ENCODE peak calls at places on chromosomes 7 and 10, in eight cellular contexts. One of them, this sample, is unnamed.

GRCh38 chr7:16594061-16594460 is 51.5 kb downstream of the ANKMY2 start:
- DNase-seq in left ventricle myocardium inferior: no peak
- DNase-seq in A549: no peak
- DNase-seq in endodermal cell: no peak
- DNase-seq in prostate gland: no peak
- DNase-seq in lower lobe of right lung: no peak
- DNase-seq in neural progenitor cell: no peak
- DNase-seq in mucosa of descending colon: no peak
- DNase-seq in this sample: peak

GRCh38 chr7:7265676-7266075 is 83.3 kb downstream of the C1GALT1 start:
- DNase-seq in neural progenitor cell: no peak
- DNase-seq in endodermal cell: no peak
- DNase-seq in prostate gland: no peak
- DNase-seq in lower lobe of right lung: no peak
- DNase-seq in A549: no peak
- DNase-seq in mucosa of descending colon: no peak
- DNase-seq in left ventricle myocardium inferior: no peak
- DNase-seq in this sample: no peak

GRCh38 chr7:128161466-128162125 is 79.5 kb upstream of the LEP start:
- DNase-seq in neural progenitor cell: no peak
- DNase-seq in left ventricle myocardium inferior: no peak
- DNase-seq in prostate gland: no peak
- DNase-seq in A549: no peak
- DNase-seq in lower lobe of right lung: no peak
- DNase-seq in mucosa of descending colon: no peak
- DNase-seq in endodermal cell: no peak
- DNase-seq in this sample: no peak

GRCh38 chr7:27223941-27224590 is 18.5 kb upstream of the EVX1 start:
- DNase-seq in mucosa of descending colon: no peak
- DNase-seq in lower lobe of right lung: no peak
- DNase-seq in left ventricle myocardium inferior: no peak
- DNase-seq in prostate gland: no peak
- DNase-seq in endodermal cell: no peak
- DNase-seq in neural progenitor cell: no peak
- DNase-seq in A549: no peak
- DNase-seq in this sample: no peak

GRCh38 chr7:19681596-19681995 is 27.2 kb downstream of the POLR1F start:
- DNase-seq in left ventricle myocardium inferior: no peak
- DNase-seq in lower lobe of right lung: no peak
- DNase-seq in A549: no peak
- DNase-seq in endodermal cell: no peak
- DNase-seq in prostate gland: no peak
- DNase-seq in neural progenitor cell: no peak
- DNase-seq in mucosa of descending colon: no peak
- DNase-seq in this sample: no peak

GRCh38 chr7:422886-423225 is 96.8 kb downstream of the PDGFA start:
- DNase-seq in prostate gland: no peak
- DNase-seq in neural progenitor cell: no peak
- DNase-seq in A549: no peak
- DNase-seq in left ventricle myocardium inferior: no peak
- DNase-seq in mucosa of descending colon: peak
- DNase-seq in endodermal cell: no peak
- DNase-seq in lower lobe of right lung: no peak
- DNase-seq in this sample: no peak

GRCh38 chr7:128322040-128322643 is 21.6 kb downstream of the RBM28 start:
- DNase-seq in A549: no peak
- DNase-seq in left ventricle myocardium inferior: no peak
- DNase-seq in neural progenitor cell: peak
- DNase-seq in lower lobe of right lung: no peak
- DNase-seq in endodermal cell: no peak
- DNase-seq in mucosa of descending colon: no peak
- DNase-seq in prostate gland: no peak
- DNase-seq in this sample: peak

GRCh38 chr10:105743343-105744056 is 1102.4 kb downstream of the SORCS3 start:
- DNase-seq in endodermal cell: no peak
- DNase-seq in neural progenitor cell: no peak
- DNase-seq in mucosa of descending colon: no peak
- DNase-seq in lower lobe of right lung: no peak
- DNase-seq in prostate gland: peak
- DNase-seq in A549: no peak
- DNase-seq in left ventricle myocardium inferior: peak
- DNase-seq in this sample: no peak

DNA sequence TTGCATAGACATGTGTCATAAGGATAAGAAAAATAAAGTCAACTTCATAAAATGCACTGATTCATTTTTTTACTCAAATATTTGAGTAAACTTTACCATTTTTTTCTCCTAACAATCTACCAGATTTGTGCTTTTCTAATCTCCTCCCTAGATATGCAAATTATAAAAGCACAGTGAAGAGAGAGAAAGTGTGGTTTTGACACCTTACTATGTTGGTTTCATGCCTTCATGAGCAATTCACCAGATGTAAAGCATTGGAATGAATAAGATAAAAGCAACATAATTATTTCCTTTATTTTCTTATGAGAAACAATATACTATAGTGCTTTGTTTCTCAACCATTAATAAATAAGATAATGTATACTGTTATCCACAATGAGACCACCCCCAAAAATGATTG is 432.5 kb upstream of the PCDH15 start:
- DNase-seq in left ventricle myocardium inferior: no peak
- DNase-seq in neural progenitor cell: no peak
- DNase-seq in endodermal cell: no peak
- DNase-seq in prostate gland: no peak
- DNase-seq in lower lobe of right lung: no peak
- DNase-seq in A549: no peak
- DNase-seq in mucosa of descending colon: no peak
- DNase-seq in this sample: no peak
- H3K4me3 ChIP-seq in left ventricle myocardium inferior: peak
- H3K4me3 ChIP-seq in neural progenitor cell: no peak
- H3K4me3 ChIP-seq in endodermal cell: no peak
- H3K4me3 ChIP-seq in prostate gland: no peak
- H3K4me3 ChIP-seq in lower lobe of right lung: peak
- H3K4me3 ChIP-seq in A549: no peak
- H3K4me3 ChIP-seq in mucosa of descending colon: no peak
- H3K4me3 ChIP-seq in this sample: no peak

DNA sequence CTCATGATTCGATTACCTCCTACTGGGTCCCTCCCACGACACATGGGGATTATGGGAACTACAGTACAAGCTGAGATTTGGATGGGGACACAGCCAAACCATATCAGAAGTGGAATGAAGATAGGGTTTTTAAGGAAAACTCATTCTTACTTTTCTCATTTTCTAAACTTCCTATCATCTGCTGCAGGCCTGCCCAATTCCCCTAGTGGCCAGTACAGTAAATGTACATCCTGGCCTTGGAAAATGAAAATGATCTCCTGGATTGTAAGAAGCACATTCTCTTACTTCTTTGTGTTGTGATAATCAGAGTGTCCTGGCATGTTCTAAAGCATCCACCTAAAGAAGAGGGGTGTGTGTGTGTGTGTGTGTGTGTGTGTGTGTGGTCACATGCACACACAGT is 421.7 kb downstream of the LRMDA start:
- DNase-seq in left ventricle myocardium inferior: no peak
- DNase-seq in lower lobe of right lung: no peak
- DNase-seq in A549: peak
- DNase-seq in neural progenitor cell: no peak
- DNase-seq in endodermal cell: no peak
- DNase-seq in mucosa of descending colon: no peak
- DNase-seq in prostate gland: no peak
- DNase-seq in this sample: no peak
- TF ChIP-seq CTCF in left ventricle myocardium inferior: peak
- TF ChIP-seq CTCF in lower lobe of right lung: no peak
- TF ChIP-seq CTCF in A549: peak
- TF ChIP-seq CTCF in neural progenitor cell: peak
- TF ChIP-seq CTCF in endodermal cell: peak
- TF ChIP-seq CTCF in mucosa of descending colon: no peak
- TF ChIP-seq CTCF in prostate gland: no peak
- TF ChIP-seq CTCF in this sample: peak

DNA sequence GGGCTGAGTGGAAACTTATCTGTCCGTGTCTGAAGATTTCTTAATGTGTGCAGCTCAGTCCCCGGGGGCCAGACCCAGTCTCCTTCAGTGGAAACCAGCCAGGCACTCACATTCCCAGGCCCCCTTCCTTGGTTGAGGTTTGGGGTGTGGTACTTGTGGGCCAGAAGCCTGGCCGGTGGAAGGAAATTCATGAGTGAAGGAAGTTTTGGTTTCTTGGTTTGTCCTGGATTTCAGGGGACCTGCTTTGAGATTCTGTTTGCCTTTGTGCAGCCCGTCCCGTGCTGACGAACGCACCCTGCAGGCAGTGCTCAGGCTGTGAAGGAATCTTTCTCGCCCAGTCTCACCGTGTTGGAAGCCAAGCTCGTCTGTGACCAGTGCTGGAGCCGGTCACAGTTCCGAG is 2.9 kb downstream of the INPP5A start:
- DNase-seq in neural progenitor cell: peak
- DNase-seq in left ventricle myocardium inferior: peak
- DNase-seq in mucosa of descending colon: peak
- DNase-seq in lower lobe of right lung: peak
- DNase-seq in prostate gland: peak
- DNase-seq in endodermal cell: no peak
- DNase-seq in A549: no peak
- DNase-seq in this sample: no peak
- H3K4me3 ChIP-seq in neural progenitor cell: no peak
- H3K4me3 ChIP-seq in left ventricle myocardium inferior: peak
- H3K4me3 ChIP-seq in mucosa of descending colon: no peak
- H3K4me3 ChIP-seq in lower lobe of right lung: peak
- H3K4me3 ChIP-seq in prostate gland: no peak
- H3K4me3 ChIP-seq in endodermal cell: no peak
- H3K4me3 ChIP-seq in A549: no peak
- H3K4me3 ChIP-seq in this sample: peak

DNA sequence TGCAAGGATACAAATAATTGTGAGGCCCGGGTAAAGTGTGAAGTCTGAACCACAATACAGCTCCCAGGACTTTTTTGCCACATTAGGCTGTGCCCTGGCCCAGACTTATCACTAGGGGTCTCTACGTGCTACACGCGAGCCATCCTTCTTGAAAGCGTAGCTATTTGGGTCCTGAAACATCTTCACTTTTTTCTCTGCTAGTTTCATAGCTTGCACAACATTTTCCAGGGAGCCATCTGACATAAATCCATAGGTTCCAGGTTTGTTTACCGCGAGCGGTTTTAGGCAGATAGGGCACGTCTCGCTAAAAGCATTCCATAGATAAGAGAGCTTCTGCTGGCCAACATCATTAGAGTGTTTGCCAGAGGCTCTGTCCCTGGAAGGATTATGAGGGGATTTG is 226.5 kb downstream of the RPS24 start:
- DNase-seq in endodermal cell: no peak
- DNase-seq in mucosa of descending colon: no peak
- DNase-seq in left ventricle myocardium inferior: no peak
- DNase-seq in lower lobe of right lung: no peak
- DNase-seq in A549: no peak
- DNase-seq in neural progenitor cell: no peak
- DNase-seq in prostate gland: no peak
- DNase-seq in this sample: no peak
- TF ChIP-seq CTCF in endodermal cell: peak
- TF ChIP-seq CTCF in mucosa of descending colon: no peak
- TF ChIP-seq CTCF in left ventricle myocardium inferior: peak
- TF ChIP-seq CTCF in lower lobe of right lung: no peak
- TF ChIP-seq CTCF in A549: no peak
- TF ChIP-seq CTCF in neural progenitor cell: peak
- TF ChIP-seq CTCF in prostate gland: no peak
- TF ChIP-seq CTCF in this sample: no peak

GRCh38 chr10:62087341-62087740 is 181.3 kb downstream of the RTKN2 start:
- DNase-seq in A549: no peak
- DNase-seq in prostate gland: no peak
- DNase-seq in left ventricle myocardium inferior: no peak
- DNase-seq in neural progenitor cell: no peak
- DNase-seq in mucosa of descending colon: no peak
- DNase-seq in lower lobe of right lung: no peak
- DNase-seq in endodermal cell: no peak
- DNase-seq in this sample: no peak
- H3K4me3 ChIP-seq in A549: no peak
- H3K4me3 ChIP-seq in prostate gland: no peak
- H3K4me3 ChIP-seq in left ventricle myocardium inferior: no peak
- H3K4me3 ChIP-seq in neural progenitor cell: no peak
- H3K4me3 ChIP-seq in mucosa of descending colon: no peak
- H3K4me3 ChIP-seq in lower lobe of right lung: no peak
- H3K4me3 ChIP-seq in endodermal cell: no peak
- H3K4me3 ChIP-seq in this sample: no peak

DNA sequence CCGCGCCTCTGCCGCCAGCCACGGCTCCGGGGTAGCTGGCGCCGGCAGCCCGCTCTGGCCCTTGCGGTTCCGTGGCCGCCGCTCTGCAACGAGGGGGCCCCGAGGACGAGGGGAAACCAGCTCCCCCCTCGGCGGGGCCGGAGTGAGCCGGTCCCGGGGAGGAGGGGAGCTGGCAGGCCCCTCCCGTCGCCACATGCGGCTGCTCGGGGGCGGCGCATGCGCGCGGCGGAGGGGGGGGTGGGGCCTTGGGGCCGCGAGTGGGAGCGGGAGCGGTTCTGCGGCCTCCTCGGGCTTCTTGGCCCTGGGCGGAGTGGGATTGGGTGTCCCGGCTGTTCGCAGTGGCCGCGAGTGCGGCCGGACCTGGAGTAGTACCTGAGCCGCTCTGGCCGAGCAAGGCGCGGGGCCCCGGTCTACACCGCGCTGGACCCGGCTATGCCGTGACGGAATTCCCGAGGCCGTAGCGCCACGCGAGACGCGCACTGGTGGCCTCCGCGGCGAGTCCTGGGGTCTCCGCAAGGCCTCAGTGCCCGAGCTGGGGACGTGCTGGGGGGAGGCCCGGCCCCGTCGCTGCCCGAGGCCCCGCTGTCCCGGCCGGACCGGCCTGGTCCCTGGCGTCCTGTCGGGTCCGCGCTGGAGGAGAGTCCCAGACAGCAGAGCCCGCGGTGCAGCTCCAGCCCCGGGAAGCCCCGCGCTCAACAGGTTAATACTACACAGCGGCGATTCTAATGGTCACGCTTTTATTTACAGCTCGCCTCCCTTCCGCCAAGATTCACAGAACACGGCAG is 483 bp upstream of the PAXIP1 start:
- DNase-seq in neural progenitor cell: peak
- DNase-seq in endodermal cell: peak
- DNase-seq in prostate gland: peak
- DNase-seq in A549: peak
- DNase-seq in lower lobe of right lung: peak
- DNase-seq in mucosa of descending colon: peak
- DNase-seq in left ventricle myocardium inferior: peak
- DNase-seq in this sample: peak
- TF ChIP-seq CTCF in neural progenitor cell: no peak
- TF ChIP-seq CTCF in endodermal cell: no peak
- TF ChIP-seq CTCF in prostate gland: no peak
- TF ChIP-seq CTCF in A549: no peak
- TF ChIP-seq CTCF in lower lobe of right lung: no peak
- TF ChIP-seq CTCF in mucosa of descending colon: no peak
- TF ChIP-seq CTCF in left ventricle myocardium inferior: no peak
- TF ChIP-seq CTCF in this sample: no peak